ENCODE peak calls at places on chromosomes 12 and 14, in six cellular contexts. R is AG04450, S is tibial nerve, J is H9, L is uterus, P is fibroblast of lung. K is an unnamed sample.

GRCh38 chr12:125159687-125160086 is 94.5 kb downstream of the AACS start:
- DNase-seq in R (no peak), S (no peak), J (no peak), L (no peak), P (no peak), K (no peak)

GRCh38 chr14:50353126-50353525 is 41.0 kb downstream of the DMAC2L start:
- DNase-seq in R (no peak), S (no peak), J (no peak), L (no peak), P (no peak), K (no peak)

GRCh38 chr14:30874999-30875787 is 834 bp downstream of the COCH start:
- DNase-seq in R (no peak), S (no peak), J (peak; percentile 58), L (no peak), P (no peak), K (no peak)

GRCh38 chr14:72781476-72782181 is 112.3 kb downstream of the DPF3 start:
- DNase-seq in R (no peak), S (no peak), J (no peak), L (no peak), P (peak; percentile 91), K (peak; percentile 69)

GRCh38 chr14:106874365-106874764 is 1348.0 kb downstream of the TMEM121 start:
- DNase-seq in R (no peak), S (no peak), J (no peak), L (no peak), P (no peak), K (no peak)

GRCh38 chr12:62913380-62913779 is 21.6 kb downstream of the PPM1H start:
- DNase-seq in R (no peak), S (no peak), J (no peak), L (no peak), P (no peak), K (no peak)

GRCh38 chr14:39434401-39434800 is 2.2 kb upstream of the FBXO33 start:
- DNase-seq in R (no peak), S (no peak), J (no peak), L (no peak), P (no peak), K (no peak)

GRCh38 chr12:131634037-131634436 is 76.9 kb upstream of the SFSWAP start:
- DNase-seq in R (no peak), S (no peak), J (no peak), L (no peak), P (no peak), K (no peak)

GRCh38 chr12:74424778-74425177 is 112.9 kb upstream of the ATXN7L3B start:
- DNase-seq in R (no peak), S (no peak), J (no peak), L (no peak), P (no peak), K (no peak)

GRCh38 chr12:80189241-80189640 is 89.9 kb downstream of the OTOGL start:
- DNase-seq in R (peak; percentile 65), S (no peak), J (no peak), L (no peak), P (peak; percentile 93), K (no peak)

GRCh38 chr12:43069768-43070221 is 480.2 kb upstream of the PRICKLE1 start:
- DNase-seq in R (no peak), S (no peak), J (no peak), L (peak; percentile 68), P (peak; percentile 92), K (no peak)

GRCh38 chr12:122980192-122981035 is at the start of gene ARL6IP4:
- DNase-seq in R (no peak), S (peak; percentile 31), J (no peak), L (peak; percentile 61), P (peak; percentile 64), K (no peak)

GRCh38 chr14:93959239-93960107 is 16.9 kb downstream of the ASB2 start:
- DNase-seq in R (peak; percentile 73), S (no peak), J (peak; percentile 83), L (peak; percentile 42), P (peak; percentile 90), K (peak; percentile 92)

GRCh38 chr14:95410838-95411237 is 91.1 kb upstream of the CLMN start:
- DNase-seq in R (no peak), S (no peak), J (no peak), L (no peak), P (no peak), K (no peak)

DNA sequence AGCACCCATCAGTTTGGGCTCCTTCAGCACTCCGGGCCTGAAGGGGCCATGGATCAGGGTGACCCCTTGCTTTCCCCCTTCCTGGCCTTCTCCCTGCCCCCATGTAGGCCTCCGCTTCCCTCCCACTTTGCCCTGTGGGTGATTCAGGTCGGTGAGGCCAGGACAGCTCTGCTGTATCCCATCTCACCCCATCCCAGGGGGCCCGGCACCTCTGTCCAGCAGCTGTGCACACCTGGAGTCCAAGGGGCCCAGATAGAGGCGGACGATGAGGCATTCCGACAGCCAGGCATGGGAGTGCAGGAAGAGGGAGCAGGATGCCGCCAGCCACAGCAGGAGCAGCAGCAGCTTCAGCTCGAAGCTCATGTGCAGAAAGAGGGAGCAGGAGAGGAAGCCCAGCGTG is 11.4 kb downstream of the LTB4R start:
- DNase-seq in R (no peak), S (no peak), J (no peak), L (no peak), P (no peak), K (no peak)
- H3K27me3 ChIP-seq in R (peaks cover 41% of the 10 kb centered on the region), S (peaks cover 20% of the 10 kb centered on the region), J (peaks cover 2% of the 10 kb centered on the region), L (no peaks in the 10 kb centered on the region), P (peaks cover 29% of the 10 kb centered on the region), K (peaks cover 28% of the 10 kb centered on the region)

GRCh38 chr12:124151583-124151982 is 143.3 kb upstream of the RFLNA start:
- DNase-seq in R (no peak), S (no peak), J (no peak), L (no peak), P (no peak), K (no peak)
- H3K27me3 ChIP-seq in R (peaks cover 12% of the 10 kb centered on the region), S (no peaks in the 10 kb centered on the region), J (no peaks in the 10 kb centered on the region), L (no peaks in the 10 kb centered on the region), P (no peaks in the 10 kb centered on the region), K (no peaks in the 10 kb centered on the region)

GRCh38 chr14:101456246-101457159 is 104.8 kb upstream of the DIO3 start:
- DNase-seq in R (no peak), S (no peak), J (peak; percentile 68), L (no peak), P (no peak), K (no peak)

GRCh38 chr14:101457177-101457935 is 103.9 kb upstream of the DIO3 start:
- DNase-seq in R (no peak), S (no peak), J (peak; percentile 51), L (no peak), P (no peak), K (no peak)

GRCh38 chr14:101453225-101453624 is 108.1 kb upstream of the DIO3 start:
- DNase-seq in R (no peak), S (no peak), J (no peak), L (no peak), P (no peak), K (no peak)

GRCh38 chr14:101451166-101451565 is 110.1 kb upstream of the DIO3 start:
- DNase-seq in R (no peak), S (no peak), J (no peak), L (no peak), P (no peak), K (no peak)

DNA sequence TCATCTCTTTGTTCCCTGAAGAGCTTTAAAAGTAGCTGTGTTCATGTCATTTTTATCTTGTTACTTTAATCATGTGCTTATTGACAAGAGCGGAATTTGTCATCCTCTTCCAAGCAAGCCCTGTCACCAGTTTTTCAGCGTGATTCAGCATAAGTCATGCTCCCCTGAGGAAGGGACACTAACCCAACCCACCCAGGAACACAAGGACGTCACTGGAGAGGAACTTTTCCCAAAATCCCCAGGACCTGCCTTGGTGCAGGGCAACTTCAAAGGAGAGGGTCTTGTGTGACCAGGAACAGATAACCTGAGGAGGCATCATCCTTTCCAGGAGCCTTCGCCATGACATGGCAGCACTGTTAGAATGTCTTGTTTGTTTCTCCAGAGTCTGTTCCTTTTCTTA is 107.1 kb upstream of the DIO3 start:
- DNase-seq in R (no peak), S (no peak), J (no peak), L (no peak), P (no peak), K (no peak)
- H3K27me3 ChIP-seq in R (peaks cover 25% of the 10 kb centered on the region), S (peaks cover 38% of the 10 kb centered on the region), J (peaks cover 33% of the 10 kb centered on the region), L (peaks cover 17% of the 10 kb centered on the region), P (no peaks in the 10 kb centered on the region), K (peaks cover 40% of the 10 kb centered on the region)

GRCh38 chr12:94152292-94153083 is 4.1 kb downstream of the PLXNC1 start:
- DNase-seq in R (no peak), S (no peak), J (no peak), L (no peak), P (no peak), K (no peak)
- H3K27me3 ChIP-seq in R (peaks cover 73% of the 10 kb centered on the region), S (peaks cover 35% of the 10 kb centered on the region), J (peaks cover 37% of the 10 kb centered on the region), L (no peaks in the 10 kb centered on the region), P (peaks cover 50% of the 10 kb centered on the region), K (peaks cover 46% of the 10 kb centered on the region)

GRCh38 chr12:49332441-49332861 is 4.5 kb downstream of the C1QL4 start:
- DNase-seq in R (no peak), S (no peak), J (no peak), L (no peak), P (no peak), K (no peak)

GRCh38 chr12:49335118-49335954 is 1.7 kb downstream of the C1QL4 start:
- DNase-seq in R (no peak), S (no peak), J (no peak), L (no peak), P (no peak), K (no peak)

GRCh38 chr12:49334681-49335080 is 2.3 kb downstream of the C1QL4 start:
- DNase-seq in R (no peak), S (no peak), J (no peak), L (no peak), P (no peak), K (no peak)

GRCh38 chr12:49332891-49333371 is 4.1 kb downstream of the C1QL4 start:
- DNase-seq in R (no peak), S (no peak), J (no peak), L (no peak), P (no peak), K (no peak)

GRCh38 chr12:49334226-49334625 is 2.8 kb downstream of the C1QL4 start:
- DNase-seq in R (no peak), S (no peak), J (no peak), L (no peak), P (no peak), K (no peak)
- H3K27me3 ChIP-seq in R (peaks cover 49% of the 10 kb centered on the region), S (peaks cover 80% of the 10 kb centered on the region), J (peaks cover 44% of the 10 kb centered on the region), L (peaks cover 16% of the 10 kb centered on the region), P (peaks cover 29% of the 10 kb centered on the region), K (peaks cover 63% of the 10 kb centered on the region)

DNA sequence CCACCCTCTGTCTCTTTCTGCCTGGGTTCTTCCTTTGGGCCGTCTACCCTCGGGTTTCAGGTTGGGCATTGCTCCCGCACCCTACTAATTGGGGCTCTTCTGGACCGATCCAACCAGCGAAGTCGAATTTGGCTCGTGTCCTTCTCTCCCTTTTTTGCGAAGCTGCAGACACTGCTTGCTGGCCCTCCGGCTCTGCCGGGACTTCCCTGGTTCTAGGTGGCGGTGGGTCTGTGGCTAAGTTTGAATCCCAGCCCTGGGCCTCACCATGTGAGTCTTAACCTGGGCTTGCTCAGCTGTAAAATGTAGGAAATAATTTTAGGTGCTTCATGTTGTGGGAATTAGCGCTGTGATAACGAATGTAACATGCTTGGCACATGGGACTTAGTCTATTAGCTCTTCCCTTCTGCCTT is 418 bp upstream of the CISTR start:
- DNase-seq in R (no peak), S (no peak), J (no peak), L (no peak), P (no peak), K (no peak)
- H3K27me3 ChIP-seq in R (peaks cover 69% of the 10 kb centered on the region), S (peaks cover 93% of the 10 kb centered on the region), J (peaks cover 57% of the 10 kb centered on the region), L (no peaks in the 10 kb centered on the region), P (peaks cover 77% of the 10 kb centered on the region), K (peaks cover 89% of the 10 kb centered on the region)